ENCODE peak calls at places on chromosome 19, in seven cellular contexts. One of them, this sample, is unnamed.

GRCh38 chr19:51743405-51743804 is 8.3 kb downstream of the FPR1 start:
- DNase-seq in NCI-H1694: no peak
- DNase-seq in T-helper 9 cell: no peak
- DNase-seq in non-pigmented ciliary epithelial cell: no peak
- DNase-seq in ELF-1: no peak
- DNase-seq in fibroblast of pulmonary artery: no peak
- DNase-seq in trophoblast cell: no peak
- DNase-seq in this sample: no peak

GRCh38 chr19:36008336-36008978 is at the start of gene SYNE4:
- DNase-seq in T-helper 9 cell: no peak
- DNase-seq in ELF-1: peak
- DNase-seq in fibroblast of pulmonary artery: no peak
- DNase-seq in non-pigmented ciliary epithelial cell: no peak
- DNase-seq in trophoblast cell: peak
- DNase-seq in NCI-H1694: no peak
- DNase-seq in this sample: no peak

GRCh38 chr19:41739361-41739760 is 16.0 kb upstream of the CEACAM6 start:
- DNase-seq in ELF-1: no peak
- DNase-seq in trophoblast cell: peak
- DNase-seq in non-pigmented ciliary epithelial cell: no peak
- DNase-seq in fibroblast of pulmonary artery: no peak
- DNase-seq in T-helper 9 cell: no peak
- DNase-seq in NCI-H1694: no peak
- DNase-seq in this sample: no peak

GRCh38 chr19:1577090-1577928 is 9.2 kb upstream of the MEX3D start:
- DNase-seq in non-pigmented ciliary epithelial cell: no peak
- DNase-seq in ELF-1: no peak
- DNase-seq in NCI-H1694: no peak
- DNase-seq in fibroblast of pulmonary artery: no peak
- DNase-seq in trophoblast cell: no peak
- DNase-seq in T-helper 9 cell: no peak
- DNase-seq in this sample: no peak

GRCh38 chr19:47445937-47446402 is 25.7 kb downstream of the SLC8A2 start:
- DNase-seq in NCI-H1694: peak
- DNase-seq in non-pigmented ciliary epithelial cell: no peak
- DNase-seq in ELF-1: no peak
- DNase-seq in fibroblast of pulmonary artery: peak
- DNase-seq in trophoblast cell: no peak
- DNase-seq in T-helper 9 cell: peak
- DNase-seq in this sample: no peak

GRCh38 chr19:18059297-18059696 is 27.4 kb downstream of the IL12RB1 start:
- DNase-seq in non-pigmented ciliary epithelial cell: no peak
- DNase-seq in trophoblast cell: no peak
- DNase-seq in ELF-1: no peak
- DNase-seq in NCI-H1694: no peak
- DNase-seq in fibroblast of pulmonary artery: no peak
- DNase-seq in T-helper 9 cell: no peak
- DNase-seq in this sample: no peak

GRCh38 chr19:51610576-51610975 is 19.6 kb downstream of the SIGLEC5 start:
- DNase-seq in NCI-H1694: no peak
- DNase-seq in T-helper 9 cell: no peak
- DNase-seq in fibroblast of pulmonary artery: no peak
- DNase-seq in non-pigmented ciliary epithelial cell: no peak
- DNase-seq in ELF-1: no peak
- DNase-seq in trophoblast cell: no peak
- DNase-seq in this sample: no peak

GRCh38 chr19:52943884-52944643 is 18.6 kb downstream of the ZNF816 start:
- DNase-seq in T-helper 9 cell: no peak
- DNase-seq in trophoblast cell: peak
- DNase-seq in NCI-H1694: no peak
- DNase-seq in non-pigmented ciliary epithelial cell: no peak
- DNase-seq in ELF-1: peak
- DNase-seq in fibroblast of pulmonary artery: no peak
- DNase-seq in this sample: no peak

GRCh38 chr19:18202759-18203407 is 959 bp downstream of the RAB3A start:
- DNase-seq in non-pigmented ciliary epithelial cell: no peak
- DNase-seq in trophoblast cell: no peak
- DNase-seq in fibroblast of pulmonary artery: no peak
- DNase-seq in NCI-H1694: no peak
- DNase-seq in T-helper 9 cell: peak
- DNase-seq in ELF-1: no peak
- DNase-seq in this sample: no peak

GRCh38 chr19:40614595-40615411 is 13.6 kb downstream of the LTBP4 start:
- DNase-seq in non-pigmented ciliary epithelial cell: peak
- DNase-seq in fibroblast of pulmonary artery: peak
- DNase-seq in NCI-H1694: no peak
- DNase-seq in trophoblast cell: peak
- DNase-seq in ELF-1: peak
- DNase-seq in T-helper 9 cell: peak
- DNase-seq in this sample: no peak

GRCh38 chr19:1725100-1726064 is 27.9 kb upstream of the ONECUT3 start:
- DNase-seq in NCI-H1694: no peak
- DNase-seq in fibroblast of pulmonary artery: peak
- DNase-seq in non-pigmented ciliary epithelial cell: no peak
- DNase-seq in trophoblast cell: peak
- DNase-seq in ELF-1: peak
- DNase-seq in T-helper 9 cell: peak
- DNase-seq in this sample: no peak

GRCh38 chr19:43525836-43526771 is 897 bp downstream of the ETHE1 start:
- DNase-seq in trophoblast cell: peak
- DNase-seq in NCI-H1694: no peak
- DNase-seq in fibroblast of pulmonary artery: no peak
- DNase-seq in non-pigmented ciliary epithelial cell: no peak
- DNase-seq in ELF-1: peak
- DNase-seq in T-helper 9 cell: no peak
- DNase-seq in this sample: no peak

GRCh38 chr19:12913871-12914690 is 5.0 kb downstream of the SYCE2 start:
- DNase-seq in fibroblast of pulmonary artery: peak
- DNase-seq in ELF-1: peak
- DNase-seq in trophoblast cell: no peak
- DNase-seq in non-pigmented ciliary epithelial cell: no peak
- DNase-seq in T-helper 9 cell: peak
- DNase-seq in NCI-H1694: no peak
- DNase-seq in this sample: no peak

GRCh38 chr19:13190781-13191540 is 40.8 kb downstream of the IER2 start:
- DNase-seq in T-helper 9 cell: no peak
- DNase-seq in fibroblast of pulmonary artery: no peak
- DNase-seq in NCI-H1694: no peak
- DNase-seq in non-pigmented ciliary epithelial cell: no peak
- DNase-seq in trophoblast cell: peak
- DNase-seq in ELF-1: no peak
- DNase-seq in this sample: no peak

GRCh38 chr19:51690359-51691121 is 2.6 kb upstream of the SPACA6 start:
- DNase-seq in NCI-H1694: peak
- DNase-seq in non-pigmented ciliary epithelial cell: no peak
- DNase-seq in ELF-1: peak
- DNase-seq in T-helper 9 cell: peak
- DNase-seq in trophoblast cell: peak
- DNase-seq in fibroblast of pulmonary artery: peak
- DNase-seq in this sample: no peak

GRCh38 chr19:13089139-13089856 is 13.4 kb downstream of the LYL1 start:
- DNase-seq in NCI-H1694: no peak
- DNase-seq in trophoblast cell: no peak
- DNase-seq in ELF-1: peak
- DNase-seq in T-helper 9 cell: no peak
- DNase-seq in fibroblast of pulmonary artery: no peak
- DNase-seq in non-pigmented ciliary epithelial cell: no peak
- DNase-seq in this sample: no peak

GRCh38 chr19:3969435-3970312 is 1.2 kb downstream of the DAPK3 start:
- DNase-seq in trophoblast cell: peak
- DNase-seq in ELF-1: peak
- DNase-seq in NCI-H1694: no peak
- DNase-seq in non-pigmented ciliary epithelial cell: no peak
- DNase-seq in T-helper 9 cell: no peak
- DNase-seq in fibroblast of pulmonary artery: peak
- DNase-seq in this sample: no peak

GRCh38 chr19:41799444-41800000 is 3.1 kb downstream of the CEACAM3 start:
- DNase-seq in fibroblast of pulmonary artery: no peak
- DNase-seq in NCI-H1694: no peak
- DNase-seq in T-helper 9 cell: no peak
- DNase-seq in non-pigmented ciliary epithelial cell: no peak
- DNase-seq in ELF-1: no peak
- DNase-seq in trophoblast cell: no peak
- DNase-seq in this sample: no peak

GRCh38 chr19:55085923-55086715 is 10.4 kb downstream of the EPS8L1 start:
- DNase-seq in fibroblast of pulmonary artery: no peak
- DNase-seq in trophoblast cell: no peak
- DNase-seq in T-helper 9 cell: no peak
- DNase-seq in ELF-1: no peak
- DNase-seq in non-pigmented ciliary epithelial cell: no peak
- DNase-seq in NCI-H1694: no peak
- DNase-seq in this sample: no peak

GRCh38 chr19:40612831-40613668 is 11.9 kb downstream of the LTBP4 start:
- DNase-seq in fibroblast of pulmonary artery: peak
- DNase-seq in NCI-H1694: no peak
- DNase-seq in T-helper 9 cell: peak
- DNase-seq in trophoblast cell: no peak
- DNase-seq in non-pigmented ciliary epithelial cell: no peak
- DNase-seq in ELF-1: peak
- DNase-seq in this sample: no peak

GRCh38 chr19:51138549-51138979 is 3.5 kb upstream of the SIGLEC7 start:
- DNase-seq in trophoblast cell: peak
- DNase-seq in ELF-1: no peak
- DNase-seq in non-pigmented ciliary epithelial cell: no peak
- DNase-seq in NCI-H1694: no peak
- DNase-seq in T-helper 9 cell: no peak
- DNase-seq in fibroblast of pulmonary artery: peak
- DNase-seq in this sample: no peak

GRCh38 chr19:37304190-37304883 is 66.6 kb upstream of the ZNF527 start:
- DNase-seq in trophoblast cell: peak
- DNase-seq in non-pigmented ciliary epithelial cell: no peak
- DNase-seq in NCI-H1694: no peak
- DNase-seq in ELF-1: no peak
- DNase-seq in T-helper 9 cell: no peak
- DNase-seq in fibroblast of pulmonary artery: no peak
- DNase-seq in this sample: no peak

GRCh38 chr19:2166741-2167738 is 3.3 kb downstream of the DOT1L start:
- DNase-seq in ELF-1: peak
- DNase-seq in NCI-H1694: no peak
- DNase-seq in trophoblast cell: peak
- DNase-seq in non-pigmented ciliary epithelial cell: no peak
- DNase-seq in T-helper 9 cell: no peak
- DNase-seq in fibroblast of pulmonary artery: peak
- DNase-seq in this sample: no peak